ENCODE peak calls at places on chromosomes 1 and 21, in seven cellular contexts. I is activated CD4-positive, alpha-beta memory T cell treated with anti-CD3 and anti-CD28 coated beads for 36 hours; L is GM12865; Z is CD8-positive, alpha-beta T cell; G is astrocyte of the spinal cord; W is left kidney; Y is nephron progenitor cell. X is an unnamed sample.

GRCh38 chr1:110083453-110084225 is 13.2 kb upstream of the ALX3 start:
- DNase-seq in I (peak), L (no peak), Z (no peak), G (no peak), W (no peak), Y (peak), X (no peak)

GRCh38 chr1:181803421-181803820 is 258.1 kb downstream of the ZNF648 start:
- DNase-seq in I (no peak), L (no peak), Z (no peak), G (no peak), W (no peak), Y (no peak), X (no peak)

GRCh38 chr21:44636209-44637017 is 743 bp upstream of the KRTAP10-10 start:
- DNase-seq in I (no peak), L (no peak), Z (no peak), G (no peak), W (no peak), Y (no peak), X (no peak)

GRCh38 chr1:35692310-35692709 is 26.4 kb downstream of the C1orf216 start:
- DNase-seq in I (no peak), L (no peak), Z (no peak), G (no peak), W (no peak), Y (no peak), X (no peak)

GRCh38 chr1:192133350-192133950 is 24.8 kb upstream of the RGS18 start:
- DNase-seq in I (no peak), L (no peak), Z (no peak), G (peak), W (no peak), Y (no peak), X (no peak)

GRCh38 chr1:204837440-204838084 is 33.1 kb upstream of the NFASC start:
- DNase-seq in I (peak), L (peak), Z (no peak), G (peak), W (peak), Y (peak), X (peak)

GRCh38 chr1:111937147-111937725 is 52.2 kb downstream of the KCND3 start:
- DNase-seq in I (no peak), L (no peak), Z (no peak), G (no peak), W (no peak), Y (no peak), X (no peak)

GRCh38 chr1:89487972-89488371 is 36.7 kb upstream of the LRRC8B start:
- DNase-seq in I (peak), L (peak), Z (no peak), G (no peak), W (no peak), Y (no peak), X (peak)

GRCh38 chr1:238960071-238960470 is 426.3 kb upstream of the CHRM3 start:
- DNase-seq in I (no peak), L (no peak), Z (no peak), G (peak), W (peak), Y (no peak), X (no peak)

GRCh38 chr1:54811739-54812655 is 10.9 kb upstream of the TTC22 start:
- DNase-seq in I (no peak), L (no peak), Z (no peak), G (no peak), W (no peak), Y (no peak), X (no peak)

GRCh38 chr1:16046865-16047264 is 3.3 kb downstream of the CLCNKB start:
- DNase-seq in I (no peak), L (no peak), Z (no peak), G (no peak), W (peak), Y (no peak), X (no peak)

GRCh38 chr1:116279715-116280114 is 93.3 kb upstream of the ATP1A1 start:
- DNase-seq in I (no peak), L (no peak), Z (no peak), G (no peak), W (no peak), Y (no peak), X (no peak)

GRCh38 chr21:36487641-36488307 is 7.9 kb upstream of the CLDN14 start:
- DNase-seq in I (no peak), L (no peak), Z (no peak), G (peak), W (no peak), Y (no peak), X (peak)

GRCh38 chr1:94641990-94642389 is 100.4 kb upstream of the F3 start:
- DNase-seq in I (no peak), L (no peak), Z (no peak), G (no peak), W (no peak), Y (no peak), X (no peak)

GRCh38 chr1:243267346-243268283 is 11.8 kb downstream of the SDCCAG8 start:
- DNase-seq in I (no peak), L (no peak), Z (no peak), G (no peak), W (no peak), Y (no peak), X (no peak)

GRCh38 chr1:1204425-1204920 is 1.9 kb downstream of the TNFRSF18 start:
- DNase-seq in I (peak), L (no peak), Z (no peak), G (no peak), W (no peak), Y (no peak), X (no peak)

GRCh38 chr1:12748778-12749355 is 2.9 kb downstream of the CFAP107 start:
- DNase-seq in I (no peak), L (no peak), Z (no peak), G (no peak), W (no peak), Y (no peak), X (no peak)

GRCh38 chr1:62926681-62927252 is 142.8 kb downstream of the ATG4C start:
- DNase-seq in I (no peak), L (no peak), Z (no peak), G (no peak), W (no peak), Y (no peak), X (no peak)

X was measured in RPMI8226.